ENCODE peak calls at places on chromosomes 16 and 17, in four cellular contexts. One of them, this sample, is unnamed.

GRCh38 chr17:51120357-51120738 is 320 bp downstream of the SPAG9 start:
- DNase-seq in H1: no peak
- DNase-seq in H9: no peak
- DNase-seq in IMR-90: peak; percentile 14
- DNase-seq in this sample: peak; percentile 71

GRCh38 chr16:8639694-8640093 is 18.2 kb downstream of the METTL22 start:
- DNase-seq in IMR-90: no peak
- DNase-seq in H9: no peak
- DNase-seq in H1: no peak
- DNase-seq in this sample: no peak

GRCh38 chr17:34504814-34505484 is 74.4 kb upstream of the TMEM132E start:
- DNase-seq in H9: no peak
- DNase-seq in IMR-90: no peak
- DNase-seq in H1: no peak
- DNase-seq in this sample: no peak

GRCh38 chr17:8631554-8631877 is 991 bp upstream of the MYH10 start:
- DNase-seq in IMR-90: peak; percentile 20
- DNase-seq in H1: no peak
- DNase-seq in H9: no peak
- DNase-seq in this sample: no peak

GRCh38 chr16:48583075-48584065 is 26.6 kb downstream of the N4BP1 start:
- DNase-seq in H9: no peak
- DNase-seq in IMR-90: no peak
- DNase-seq in H1: no peak
- DNase-seq in this sample: no peak

GRCh38 chr17:27664606-27664965 is 33.6 kb downstream of the LGALS9 start:
- DNase-seq in IMR-90: no peak
- DNase-seq in H1: no peak
- DNase-seq in H9: no peak
- DNase-seq in this sample: no peak

GRCh38 chr17:82603981-82604448 is 44.2 kb downstream of the WDR45B start:
- DNase-seq in IMR-90: peak; percentile 38
- DNase-seq in H9: no peak
- DNase-seq in H1: no peak
- DNase-seq in this sample: no peak

GRCh38 chr17:63042443-63042842 is 76.4 kb downstream of the TANC2 start:
- DNase-seq in IMR-90: no peak
- DNase-seq in H9: no peak
- DNase-seq in H1: no peak
- DNase-seq in this sample: no peak

GRCh38 chr17:13917635-13918034 is 151.7 kb upstream of the COX10 start:
- DNase-seq in IMR-90: no peak
- DNase-seq in H1: no peak
- DNase-seq in H9: no peak
- DNase-seq in this sample: peak; percentile 19

GRCh38 chr17:10107320-10108165 is 90.9 kb downstream of the GAS7 start:
- DNase-seq in IMR-90: no peak
- DNase-seq in H9: no peak
- DNase-seq in H1: no peak
- DNase-seq in this sample: no peak

DNA sequence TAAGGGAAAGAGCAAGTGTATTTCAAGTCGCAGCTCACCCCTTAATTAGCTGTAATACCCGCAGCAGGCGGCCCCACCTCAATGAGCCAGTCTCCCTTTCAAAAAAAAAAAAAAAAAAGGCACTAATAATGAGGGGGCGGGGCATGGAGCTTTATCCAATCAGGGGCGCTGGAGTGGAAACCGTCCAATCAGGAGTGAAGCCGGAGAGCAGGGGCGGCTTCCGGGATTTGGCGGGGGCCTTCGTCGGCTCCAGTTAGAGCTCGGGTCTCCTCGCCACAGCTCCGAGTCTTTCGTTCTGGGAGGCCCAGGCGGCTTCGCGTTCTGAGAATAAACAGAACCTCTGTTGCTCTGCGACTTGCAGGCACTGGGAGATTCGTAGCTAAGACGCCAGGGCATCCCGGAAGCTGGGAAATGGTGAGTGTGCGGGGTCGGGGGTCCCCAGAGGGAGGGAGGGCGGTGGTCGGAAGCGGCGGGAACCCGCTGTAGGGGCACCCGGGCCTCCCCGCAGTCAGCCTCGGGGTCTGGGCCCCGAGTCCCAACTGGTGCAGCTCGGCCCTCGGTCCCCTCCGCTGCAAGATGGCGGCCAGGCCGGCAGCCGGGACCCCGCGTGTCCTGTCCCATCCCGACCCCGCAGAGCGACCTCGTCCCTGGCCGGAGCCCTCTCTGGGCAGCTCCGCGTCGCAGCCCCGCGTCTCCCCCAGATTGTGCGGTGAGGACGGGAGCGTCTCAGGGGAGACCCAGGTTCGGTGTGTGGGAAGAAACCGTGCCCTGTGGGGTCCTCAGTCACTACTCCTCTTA is at the start of gene ZNF267:
- DNase-seq in IMR-90: peak; percentile 86
- DNase-seq in H1: peak; percentile 63
- DNase-seq in H9: peak; percentile 89
- DNase-seq in this sample: peak; percentile 96
- H3K23ac ChIP-seq in IMR-90: peak within 1 kb of the TSS; percentile 76
- H3K23ac ChIP-seq in H1: no peak within 1 kb of the TSS
- H3K23ac ChIP-seq in H9: no peak within 1 kb of the TSS
- H3K23ac ChIP-seq in this sample: peak within 1 kb of the TSS; percentile 97

GRCh38 chr17:1142503-1143095 is 37.2 kb downstream of the ABR start:
- DNase-seq in IMR-90: no peak
- DNase-seq in H9: no peak
- DNase-seq in H1: no peak
- DNase-seq in this sample: no peak

GRCh38 chr17:1134634-1135324 is 45.0 kb downstream of the ABR start:
- DNase-seq in H9: no peak
- DNase-seq in IMR-90: no peak
- DNase-seq in H1: no peak
- DNase-seq in this sample: no peak

DNA sequence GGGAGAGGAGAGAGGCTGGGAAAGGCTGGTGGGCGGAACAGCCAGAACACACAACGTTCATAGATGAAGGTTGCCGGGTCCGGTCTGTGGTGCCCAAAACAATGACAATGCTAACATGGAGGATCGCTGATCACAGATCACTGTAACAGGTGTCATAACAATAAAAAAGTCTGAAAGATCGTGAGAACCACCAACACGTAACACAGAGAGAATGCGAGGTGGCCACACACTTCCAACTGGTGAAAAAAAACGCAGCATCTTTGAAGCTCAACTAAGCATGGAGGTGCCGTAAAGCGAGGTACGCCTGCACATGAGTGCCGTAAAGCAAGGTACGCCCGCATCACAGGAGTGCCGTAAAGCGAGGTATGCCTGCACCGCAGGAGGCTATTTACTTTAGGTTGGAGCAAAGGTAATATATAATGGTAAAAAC is 42.3 kb downstream of the ABR start:
- DNase-seq in H1: no peak
- DNase-seq in IMR-90: no peak
- DNase-seq in H9: no peak
- DNase-seq in this sample: peak; percentile 41
- H4K5ac ChIP-seq in H1: no peak overlapping the region
- H4K5ac ChIP-seq in IMR-90: no peak overlapping the region
- H4K5ac ChIP-seq in H9: no peak overlapping the region
- H4K5ac ChIP-seq in this sample: no peak overlapping the region

DNA sequence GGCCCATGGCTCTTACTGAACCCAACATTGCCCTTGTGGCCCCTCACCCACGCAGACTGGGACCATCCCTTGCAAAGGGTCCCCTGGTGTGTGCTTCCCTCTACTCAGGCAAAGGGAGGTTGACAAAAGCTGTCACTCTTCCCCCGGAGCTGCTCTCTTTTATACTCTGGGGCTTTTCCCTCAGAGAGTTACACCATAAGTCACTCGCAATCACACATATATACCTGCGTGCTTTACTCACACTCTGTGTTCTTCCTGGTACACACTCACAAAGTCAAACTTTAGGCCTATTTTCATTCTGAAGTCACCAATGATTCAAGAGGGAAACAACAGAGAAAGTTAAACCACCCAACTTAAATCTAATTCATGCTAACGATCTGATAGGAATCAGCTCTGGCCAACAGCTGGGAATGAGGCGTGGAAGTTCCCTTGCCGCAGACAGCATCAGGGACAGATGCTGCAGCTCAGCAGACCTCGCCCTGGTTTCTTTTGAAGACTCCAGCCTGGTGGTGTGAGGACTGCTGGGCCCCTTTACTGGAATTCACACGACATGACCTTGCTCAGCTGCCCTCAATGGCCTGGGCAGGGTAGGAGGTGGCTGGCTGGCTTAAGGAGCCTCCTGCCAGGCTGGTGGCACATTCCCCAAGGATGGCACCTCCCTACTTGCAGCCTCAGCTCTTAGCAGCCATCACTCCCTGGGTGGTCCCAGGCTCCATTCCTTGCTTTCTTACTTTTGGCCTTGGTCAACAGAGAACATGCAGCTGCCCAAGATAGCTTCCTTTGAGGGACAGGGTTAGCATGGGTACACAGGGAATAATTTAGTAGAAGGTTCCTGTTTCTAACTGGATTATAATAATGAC is 27.3 kb downstream of the HIC1 start:
- DNase-seq in IMR-90: peak; percentile 41
- DNase-seq in H9: no peak
- DNase-seq in H1: no peak
- DNase-seq in this sample: peak; percentile 68
- H3K4ac ChIP-seq in IMR-90: peak overlapping the region; percentile 74
- H3K4ac ChIP-seq in H9: no peak overlapping the region
- H3K4ac ChIP-seq in H1: no peak overlapping the region
- H3K4ac ChIP-seq in this sample: no peak overlapping the region

GRCh38 chr16:71754108-71754507 is 29.6 kb upstream of the PHLPP2 start:
- DNase-seq in H9: no peak
- DNase-seq in IMR-90: no peak
- DNase-seq in H1: no peak
- DNase-seq in this sample: no peak

GRCh38 chr16:71758293-71758760 is 33.8 kb upstream of the PHLPP2 start:
- DNase-seq in H1: no peak
- DNase-seq in H9: no peak
- DNase-seq in IMR-90: no peak
- DNase-seq in this sample: no peak

DNA sequence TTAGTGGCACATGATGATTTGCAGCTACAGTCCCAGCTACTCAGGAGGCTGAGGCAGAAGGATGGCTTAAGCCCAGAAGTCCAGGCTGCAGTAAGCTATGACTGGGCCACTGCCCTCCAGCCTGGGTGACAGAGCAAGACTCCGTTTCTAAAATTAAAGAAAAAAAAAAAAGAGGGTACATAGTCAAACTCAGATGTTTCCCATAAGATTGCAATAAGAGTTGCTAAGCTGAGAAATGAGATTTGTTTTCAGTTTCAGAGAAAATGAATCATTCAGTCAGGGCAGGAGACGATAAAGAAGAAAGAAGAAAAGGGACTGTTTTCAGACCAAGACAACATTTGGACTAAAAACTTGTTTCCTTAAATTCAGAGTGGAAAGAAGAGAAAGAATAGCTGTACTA is 30.2 kb upstream of the PHLPP2 start:
- DNase-seq in H1: no peak
- DNase-seq in IMR-90: no peak
- DNase-seq in H9: no peak
- DNase-seq in this sample: no peak
- H3K23ac ChIP-seq in H1: no peak overlapping the region
- H3K23ac ChIP-seq in IMR-90: no peak overlapping the region
- H3K23ac ChIP-seq in H9: no peak overlapping the region
- H3K23ac ChIP-seq in this sample: no peak overlapping the region

This sample was measured in mesendoderm.